ENCODE peak calls at places on chromosomes 11 and 22, in six cellular contexts. One of them, this sample, is unnamed.

GRCh38 chr11:7668911-7669310 is 4.4 kb downstream of the CYB5R2 start:
- DNase-seq in omental fat pad: no peak
- DNase-seq in glutamatergic neuron: no peak
- DNase-seq in colonic mucosa: no peak
- DNase-seq in A549: no peak
- DNase-seq in nephron progenitor cell: no peak
- DNase-seq in this sample: no peak

GRCh38 chr11:1028616-1029015 is 7.9 kb downstream of the MUC6 start:
- DNase-seq in omental fat pad: no peak
- DNase-seq in glutamatergic neuron: no peak
- DNase-seq in colonic mucosa: no peak
- DNase-seq in A549: no peak
- DNase-seq in nephron progenitor cell: no peak
- DNase-seq in this sample: no peak

GRCh38 chr11:121372671-121373429 is 79.3 kb upstream of the SORL1 start:
- DNase-seq in omental fat pad: no peak
- DNase-seq in glutamatergic neuron: no peak
- DNase-seq in colonic mucosa: no peak
- DNase-seq in A549: no peak
- DNase-seq in nephron progenitor cell: no peak
- DNase-seq in this sample: no peak

GRCh38 chr11:96338910-96339703 is 3.9 kb downstream of the MAML2 start:
- DNase-seq in omental fat pad: no peak
- DNase-seq in glutamatergic neuron: no peak
- DNase-seq in colonic mucosa: peak
- DNase-seq in A549: no peak
- DNase-seq in nephron progenitor cell: no peak
- DNase-seq in this sample: no peak

GRCh38 chr22:43187171-43188099 is 501 bp upstream of the TTLL12 start:
- DNase-seq in omental fat pad: peak
- DNase-seq in glutamatergic neuron: peak
- DNase-seq in colonic mucosa: peak
- DNase-seq in A549: peak
- DNase-seq in nephron progenitor cell: peak
- DNase-seq in this sample: peak

GRCh38 chr11:32100495-32100894 is 9.6 kb downstream of the RCN1 start:
- DNase-seq in omental fat pad: no peak
- DNase-seq in glutamatergic neuron: no peak
- DNase-seq in colonic mucosa: no peak
- DNase-seq in A549: no peak
- DNase-seq in nephron progenitor cell: no peak
- DNase-seq in this sample: no peak

GRCh38 chr11:134624166-134624920 is 212.3 kb upstream of the B3GAT1 start:
- DNase-seq in omental fat pad: no peak
- DNase-seq in glutamatergic neuron: no peak
- DNase-seq in colonic mucosa: no peak
- DNase-seq in A549: no peak
- DNase-seq in nephron progenitor cell: no peak
- DNase-seq in this sample: no peak

GRCh38 chr22:31339148-31339832 is 6.9 kb downstream of the PATZ1 start:
- DNase-seq in omental fat pad: no peak
- DNase-seq in glutamatergic neuron: no peak
- DNase-seq in colonic mucosa: no peak
- DNase-seq in A549: no peak
- DNase-seq in nephron progenitor cell: no peak
- DNase-seq in this sample: no peak

GRCh38 chr11:128692750-128693578 is 908 bp upstream of the FLI1 start:
- DNase-seq in omental fat pad: no peak
- DNase-seq in glutamatergic neuron: peak
- DNase-seq in colonic mucosa: no peak
- DNase-seq in A549: no peak
- DNase-seq in nephron progenitor cell: peak
- DNase-seq in this sample: no peak

GRCh38 chr22:24289138-24289537 is 18.5 kb downstream of the SPECC1L start:
- DNase-seq in omental fat pad: no peak
- DNase-seq in glutamatergic neuron: no peak
- DNase-seq in colonic mucosa: no peak
- DNase-seq in A549: no peak
- DNase-seq in nephron progenitor cell: no peak
- DNase-seq in this sample: no peak

GRCh38 chr11:120513436-120514315 is 2.1 kb downstream of the GRIK4 start:
- DNase-seq in omental fat pad: no peak
- DNase-seq in glutamatergic neuron: no peak
- DNase-seq in colonic mucosa: no peak
- DNase-seq in A549: no peak
- DNase-seq in nephron progenitor cell: no peak
- DNase-seq in this sample: peak

GRCh38 chr11:45252134-45252856 is 33.8 kb downstream of the SYT13 start:
- DNase-seq in omental fat pad: no peak
- DNase-seq in glutamatergic neuron: peak
- DNase-seq in colonic mucosa: peak
- DNase-seq in A549: peak
- DNase-seq in nephron progenitor cell: peak
- DNase-seq in this sample: peak

GRCh38 chr11:113262594-113262993 is 51.8 kb upstream of the TTC12 start:
- DNase-seq in omental fat pad: no peak
- DNase-seq in glutamatergic neuron: no peak
- DNase-seq in colonic mucosa: no peak
- DNase-seq in A549: no peak
- DNase-seq in nephron progenitor cell: no peak
- DNase-seq in this sample: no peak

GRCh38 chr11:13487661-13488030 is 8.2 kb downstream of the PTH start:
- DNase-seq in omental fat pad: no peak
- DNase-seq in glutamatergic neuron: no peak
- DNase-seq in colonic mucosa: peak
- DNase-seq in A549: peak
- DNase-seq in nephron progenitor cell: no peak
- DNase-seq in this sample: no peak

GRCh38 chr11:45537617-45538016 is 127.8 kb downstream of the CHST1 start:
- DNase-seq in omental fat pad: no peak
- DNase-seq in glutamatergic neuron: no peak
- DNase-seq in colonic mucosa: no peak
- DNase-seq in A549: no peak
- DNase-seq in nephron progenitor cell: no peak
- DNase-seq in this sample: no peak

GRCh38 chr11:2729841-2730240 is 30.0 kb upstream of the KCNQ1OT1 start:
- DNase-seq in omental fat pad: no peak
- DNase-seq in glutamatergic neuron: no peak
- DNase-seq in colonic mucosa: no peak
- DNase-seq in A549: no peak
- DNase-seq in nephron progenitor cell: no peak
- DNase-seq in this sample: no peak

GRCh38 chr22:32480238-32480637 is 5.6 kb downstream of the FBXO7 start:
- DNase-seq in omental fat pad: no peak
- DNase-seq in glutamatergic neuron: no peak
- DNase-seq in colonic mucosa: no peak
- DNase-seq in A549: no peak
- DNase-seq in nephron progenitor cell: no peak
- DNase-seq in this sample: no peak

GRCh38 chr22:19430890-19431541 is 517 bp downstream of the HIRA start:
- DNase-seq in omental fat pad: no peak
- DNase-seq in glutamatergic neuron: peak
- DNase-seq in colonic mucosa: peak
- DNase-seq in A549: peak
- DNase-seq in nephron progenitor cell: no peak
- DNase-seq in this sample: peak

GRCh38 chr22:50136431-50137047 is 34.0 kb upstream of the PANX2 start:
- DNase-seq in omental fat pad: no peak
- DNase-seq in glutamatergic neuron: no peak
- DNase-seq in colonic mucosa: no peak
- DNase-seq in A549: no peak
- DNase-seq in nephron progenitor cell: no peak
- DNase-seq in this sample: no peak

GRCh38 chr11:112728716-112729115 is 232.5 kb upstream of the NCAM1 start:
- DNase-seq in omental fat pad: no peak
- DNase-seq in glutamatergic neuron: no peak
- DNase-seq in colonic mucosa: no peak
- DNase-seq in A549: no peak
- DNase-seq in nephron progenitor cell: no peak
- DNase-seq in this sample: no peak

GRCh38 chr22:22931557-22932270 is 44.1 kb downstream of the IGLL5 start:
- DNase-seq in omental fat pad: no peak
- DNase-seq in glutamatergic neuron: no peak
- DNase-seq in colonic mucosa: no peak
- DNase-seq in A549: no peak
- DNase-seq in nephron progenitor cell: no peak
- DNase-seq in this sample: no peak

GRCh38 chr11:19499999-19500398 is 212.6 kb upstream of the NAV2 start:
- DNase-seq in omental fat pad: no peak
- DNase-seq in glutamatergic neuron: no peak
- DNase-seq in colonic mucosa: no peak
- DNase-seq in A549: no peak
- DNase-seq in nephron progenitor cell: no peak
- DNase-seq in this sample: no peak

GRCh38 chr11:110759972-110760381 is 47.7 kb upstream of the ARHGAP20 start:
- DNase-seq in omental fat pad: no peak
- DNase-seq in glutamatergic neuron: no peak
- DNase-seq in colonic mucosa: peak
- DNase-seq in A549: no peak
- DNase-seq in nephron progenitor cell: no peak
- DNase-seq in this sample: no peak

GRCh38 chr11:130168105-130168504 is 8.5 kb downstream of the ST14 start:
- DNase-seq in omental fat pad: no peak
- DNase-seq in glutamatergic neuron: no peak
- DNase-seq in colonic mucosa: no peak
- DNase-seq in A549: no peak
- DNase-seq in nephron progenitor cell: no peak
- DNase-seq in this sample: no peak

GRCh38 chr11:87300640-87301381 is 263.1 kb downstream of the TMEM135 start:
- DNase-seq in omental fat pad: no peak
- DNase-seq in glutamatergic neuron: no peak
- DNase-seq in colonic mucosa: no peak
- DNase-seq in A549: no peak
- DNase-seq in nephron progenitor cell: no peak
- DNase-seq in this sample: no peak

GRCh38 chr11:19244621-19245020 is 3.9 kb upstream of the E2F8 start:
- DNase-seq in omental fat pad: no peak
- DNase-seq in glutamatergic neuron: no peak
- DNase-seq in colonic mucosa: no peak
- DNase-seq in A549: no peak
- DNase-seq in nephron progenitor cell: no peak
- DNase-seq in this sample: no peak

GRCh38 chr11:35629914-35630313 is 11.7 kb downstream of the FJX1 start:
- DNase-seq in omental fat pad: peak
- DNase-seq in glutamatergic neuron: no peak
- DNase-seq in colonic mucosa: no peak
- DNase-seq in A549: peak
- DNase-seq in nephron progenitor cell: no peak
- DNase-seq in this sample: no peak

GRCh38 chr22:29023172-29023796 is 38.3 kb downstream of the C22orf31 start:
- DNase-seq in omental fat pad: no peak
- DNase-seq in glutamatergic neuron: no peak
- DNase-seq in colonic mucosa: no peak
- DNase-seq in A549: no peak
- DNase-seq in nephron progenitor cell: no peak
- DNase-seq in this sample: no peak

GRCh38 chr22:44550666-44551491 is 52.8 kb upstream of the RTL6 start:
- DNase-seq in omental fat pad: no peak
- DNase-seq in glutamatergic neuron: no peak
- DNase-seq in colonic mucosa: peak
- DNase-seq in A549: no peak
- DNase-seq in nephron progenitor cell: no peak
- DNase-seq in this sample: no peak

GRCh38 chr22:41913040-41913719 is 1.7 kb downstream of the SHISA8 start:
- DNase-seq in omental fat pad: no peak
- DNase-seq in glutamatergic neuron: no peak
- DNase-seq in colonic mucosa: no peak
- DNase-seq in A549: no peak
- DNase-seq in nephron progenitor cell: no peak
- DNase-seq in this sample: no peak

GRCh38 chr11:121374286-121374985 is 77.7 kb upstream of the SORL1 start:
- DNase-seq in omental fat pad: no peak
- DNase-seq in glutamatergic neuron: no peak
- DNase-seq in colonic mucosa: no peak
- DNase-seq in A549: no peak
- DNase-seq in nephron progenitor cell: no peak
- DNase-seq in this sample: no peak

DNA sequence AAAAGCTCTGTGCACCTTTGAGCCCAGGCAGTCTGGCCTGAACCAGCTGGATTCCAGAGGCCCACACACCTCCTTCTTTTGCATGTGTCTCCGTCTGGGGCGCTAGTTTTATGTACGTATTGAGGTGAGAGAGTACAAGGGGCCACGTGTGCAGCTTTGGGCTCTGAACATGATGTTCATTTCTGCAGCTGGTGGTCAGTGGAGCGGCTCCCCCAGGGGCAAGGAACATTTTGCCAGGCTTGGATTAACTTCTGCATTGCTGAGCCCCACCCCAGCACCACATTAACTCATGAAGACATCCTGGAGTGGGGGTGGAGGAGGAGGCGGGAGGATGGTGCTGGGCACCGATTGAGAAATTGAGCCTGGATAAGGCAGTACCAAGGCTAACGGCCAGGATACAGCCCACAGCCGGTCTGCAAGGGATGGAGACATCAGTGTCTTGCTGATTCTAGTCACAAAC is 13.8 kb downstream of the USP2 start:
- DNase-seq in omental fat pad: no peak
- DNase-seq in glutamatergic neuron: no peak
- DNase-seq in colonic mucosa: peak
- DNase-seq in A549: no peak
- DNase-seq in nephron progenitor cell: no peak
- DNase-seq in this sample: no peak
- TF ChIP-seq CTCF in omental fat pad: no peak
- TF ChIP-seq CTCF in glutamatergic neuron: no peak
- TF ChIP-seq CTCF in colonic mucosa: no peak
- TF ChIP-seq CTCF in A549: no peak
- TF ChIP-seq CTCF in nephron progenitor cell: no peak
- TF ChIP-seq CTCF in this sample: no peak

GRCh38 chr22:35637254-35637653 is 11.0 kb upstream of the APOL6 start:
- DNase-seq in omental fat pad: no peak
- DNase-seq in glutamatergic neuron: no peak
- DNase-seq in colonic mucosa: no peak
- DNase-seq in A549: no peak
- DNase-seq in nephron progenitor cell: no peak
- DNase-seq in this sample: no peak
- TF ChIP-seq CTCF in omental fat pad: no peak
- TF ChIP-seq CTCF in glutamatergic neuron: no peak
- TF ChIP-seq CTCF in colonic mucosa: no peak
- TF ChIP-seq CTCF in A549: no peak
- TF ChIP-seq CTCF in nephron progenitor cell: no peak
- TF ChIP-seq CTCF in this sample: no peak

GRCh38 chr11:124398924-124399323 is at the start of gene OR8B3:
- DNase-seq in omental fat pad: no peak
- DNase-seq in glutamatergic neuron: no peak
- DNase-seq in colonic mucosa: no peak
- DNase-seq in A549: no peak
- DNase-seq in nephron progenitor cell: no peak
- DNase-seq in this sample: no peak

GRCh38 chr11:124405611-124406010 is 6.8 kb upstream of the OR8B3 start:
- DNase-seq in omental fat pad: no peak
- DNase-seq in glutamatergic neuron: no peak
- DNase-seq in colonic mucosa: no peak
- DNase-seq in A549: no peak
- DNase-seq in nephron progenitor cell: no peak
- DNase-seq in this sample: no peak

GRCh38 chr11:124402326-124402922 is 3.6 kb upstream of the OR8B3 start:
- DNase-seq in omental fat pad: peak
- DNase-seq in glutamatergic neuron: peak
- DNase-seq in colonic mucosa: peak
- DNase-seq in A549: peak
- DNase-seq in nephron progenitor cell: peak
- DNase-seq in this sample: no peak
- TF ChIP-seq CTCF in omental fat pad: no peak
- TF ChIP-seq CTCF in glutamatergic neuron: peak
- TF ChIP-seq CTCF in colonic mucosa: peak
- TF ChIP-seq CTCF in A549: peak
- TF ChIP-seq CTCF in nephron progenitor cell: peak
- TF ChIP-seq CTCF in this sample: peak

GRCh38 chr11:18145025-18145424 is 12.7 kb downstream of the MRGPRX3 start:
- DNase-seq in omental fat pad: no peak
- DNase-seq in glutamatergic neuron: no peak
- DNase-seq in colonic mucosa: no peak
- DNase-seq in A549: peak
- DNase-seq in nephron progenitor cell: no peak
- DNase-seq in this sample: no peak
- TF ChIP-seq CTCF in omental fat pad: no peak
- TF ChIP-seq CTCF in glutamatergic neuron: no peak
- TF ChIP-seq CTCF in colonic mucosa: peak
- TF ChIP-seq CTCF in A549: peak
- TF ChIP-seq CTCF in nephron progenitor cell: peak
- TF ChIP-seq CTCF in this sample: peak